ENCODE peak calls at places on chromosome 18, in five cellular contexts. I is ovary; F is iPS-NIHi11; C is activated naive CD4-positive, alpha-beta T cell; A is AG09319. T is an unnamed sample.

GRCh38 chr18:58307441-58307840 is 263.4 kb downstream of the NEDD4L start:
- DNase-seq in F (no peak), I (no peak), C (no peak), A (no peak), T (no peak)

GRCh38 chr18:74950479-74950878 is 258.5 kb downstream of the PTGR3 start:
- DNase-seq in I (no peak), F (no peak), A (no peak), C (no peak), T (no peak)

GRCh38 chr18:3721771-3722661 is 272.0 kb downstream of the TGIF1 start:
- DNase-seq in F (no peak), C (no peak), I (no peak), A (no peak), T (no peak)

GRCh38 chr18:79584491-79585394 is 94.9 kb upstream of the CTDP1 start:
- DNase-seq in A (no peak), C (no peak), F (no peak), I (no peak), T (no peak)

GRCh38 chr18:56382541-56382940 is 255.9 kb downstream of the TXNL1 start:
- DNase-seq in I (peak), C (no peak), A (no peak), F (no peak), T (no peak)

GRCh38 chr18:46536215-46536874 is 120.7 kb downstream of the LOXHD1 start:
- DNase-seq in C (no peak), F (no peak), I (no peak), A (no peak), T (no peak)

GRCh38 chr18:51134721-51135120 is 62.8 kb downstream of the MEX3C start:
- DNase-seq in I (no peak), C (no peak), F (no peak), A (no peak), T (no peak)

GRCh38 chr18:908631-909621 is 4.3 kb downstream of the ADCYAP1 start:
- DNase-seq in I (no peak), C (no peak), A (no peak), F (peak), T (no peak)

GRCh38 chr18:63970803-63971191 is 916 bp downstream of the SERPINB8 start:
- DNase-seq in A (no peak), F (peak), C (no peak), I (peak), T (no peak)

GRCh38 chr18:10488022-10488421 is 33.6 kb downstream of the APCDD1 start:
- DNase-seq in I (peak), F (no peak), C (no peak), A (no peak), T (no peak)

GRCh38 chr18:64097497-64097896 is 51.4 kb downstream of the LINC00305 start:
- DNase-seq in F (no peak), I (no peak), C (no peak), A (no peak), T (no peak)

GRCh38 chr18:47730795-47731194 is 199.7 kb downstream of the SMAD2 start:
- DNase-seq in C (no peak), I (no peak), A (no peak), F (no peak), T (no peak)

GRCh38 chr18:12849548-12849947 is 34.5 kb downstream of the PTPN2 start:
- DNase-seq in I (no peak), C (no peak), F (no peak), A (no peak), T (no peak)

GRCh38 chr18:37483221-37483971 is 82.2 kb downstream of the CELF4 start:
- DNase-seq in C (no peak), I (no peak), A (no peak), F (peak), T (no peak)

GRCh38 chr18:45006934-45007333 is 326.2 kb downstream of the SETBP1 start:
- DNase-seq in I (no peak), C (no peak), A (no peak), F (no peak), T (no peak)

GRCh38 chr18:48222118-48222517 is 187.1 kb downstream of the ZBTB7C start:
- DNase-seq in F (peak), A (no peak), C (no peak), I (peak), T (no peak)

GRCh38 chr18:77013777-77014525 is 118.6 kb downstream of the MBP start:
- DNase-seq in F (no peak), A (no peak), I (peak), C (no peak), T (no peak)

GRCh38 chr18:5440297-5440696 is 103.5 kb downstream of the EPB41L3 start:
- DNase-seq in C (no peak), F (no peak), A (no peak), I (no peak), T (no peak)

GRCh38 chr18:44839239-44839666 is 158.6 kb downstream of the SETBP1 start:
- DNase-seq in A (no peak), C (peak), F (peak), I (peak), T (peak)

GRCh38 chr18:45588284-45588683 is 27.0 kb upstream of the SLC14A2 start:
- DNase-seq in I (no peak), F (no peak), C (no peak), A (no peak), T (peak)

GRCh38 chr18:48333563-48333962 is 75.6 kb downstream of the ZBTB7C start:
- DNase-seq in F (no peak), C (no peak), I (no peak), A (no peak), T (no peak)

GRCh38 chr18:45780568-45780967 is 44.9 kb upstream of the SIGLEC15 start:
- DNase-seq in C (no peak), A (peak), F (no peak), I (no peak), T (no peak)

GRCh38 chr18:36514778-36515177 is 217.3 kb downstream of the FHOD3 start:
- DNase-seq in F (peak), I (no peak), A (no peak), C (no peak), T (no peak)

GRCh38 chr18:44537521-44537920 is 143.2 kb upstream of the SETBP1 start:
- DNase-seq in A (peak), F (peak), I (no peak), C (no peak), T (peak)

GRCh38 chr18:70074091-70074490 is 126.4 kb upstream of the CD226 start:
- DNase-seq in A (no peak), I (no peak), F (no peak), C (no peak), T (no peak)

GRCh38 chr18:61556862-61557261 is 223.6 kb downstream of the CDH20 start:
- DNase-seq in C (no peak), I (no peak), A (no peak), F (no peak), T (no peak)

GRCh38 chr18:6959110-6959509 is 158.5 kb downstream of the LAMA1 start:
- DNase-seq in C (no peak), F (no peak), A (no peak), I (no peak), T (no peak)

GRCh38 chr18:34467059-34467458 is 242.3 kb upstream of the NOL4 start:
- DNase-seq in I (no peak), A (no peak), F (no peak), C (no peak), T (no peak)

GRCh38 chr18:23259701-23260661 is 124.7 kb downstream of the CABLES1 start:
- DNase-seq in A (no peak), C (peak), I (peak), F (peak), T (peak)

T was measured in AG09309.